ENCODE peak calls at places on chromosomes 4 and X, in four cellular contexts. M is GM12878; H is iPS-NIHi11; O is activated CD4-positive, alpha-beta T cell treated with anti-CD3 and anti-CD28 coated beads, Interleukin-2, amount 50 U/mL, for 48 hours. D is an unnamed sample.

GRCh38 chrX:15678339-15678738 is 13.7 kb upstream of the CLTRN start:
- DNase-seq in O (no peak), H (no peak), M (no peak), D (no peak)

GRCh38 chrX:64204252-64204651 is 1.3 kb downstream of the AMER1 start:
- DNase-seq in O (no peak), H (peak), M (no peak), D (no peak)

GRCh38 chr4:2733001-2733843 is 22.9 kb downstream of the TNIP2 start:
- DNase-seq in H (no peak), M (no peak), O (no peak), D (no peak)

GRCh38 chrX:108993909-108994308 is 257.5 kb upstream of the IRS4 start:
- DNase-seq in O (no peak), M (no peak), H (no peak), D (no peak)

GRCh38 chrX:134600714-134601113 is 57.6 kb downstream of the PLAC1 start:
- DNase-seq in O (no peak), H (no peak), M (no peak), D (no peak)

GRCh38 chrX:42027367-42028025 is 104.1 kb upstream of the CASK start:
- DNase-seq in O (no peak), M (peak), H (no peak), D (no peak)

GRCh38 chrX:153667931-153668396 is 5.6 kb downstream of the PNCK start:
- DNase-seq in M (peak), O (peak), H (peak), D (no peak)

GRCh38 chr4:14827111-14827510 is 175.2 kb upstream of the CPEB2 start:
- DNase-seq in H (no peak), M (no peak), O (no peak), D (no peak)

GRCh38 chrX:74705269-74705668 is 90.8 kb upstream of the RLIM start:
- DNase-seq in H (no peak), M (no peak), O (no peak), D (no peak)

GRCh38 chrX:16312761-16313623 is 145.7 kb downstream of the MAGEB17 start:
- DNase-seq in O (no peak), M (no peak), H (peak), D (peak)

GRCh38 chr4:108398326-108398725 is 222.1 kb upstream of the RPL34 start:
- DNase-seq in M (no peak), O (no peak), H (no peak), D (no peak)

GRCh38 chr4:174702974-174703478 is 126.0 kb downstream of the GLRA3 start:
- DNase-seq in O (no peak), M (no peak), H (no peak), D (no peak)

GRCh38 chr4:168719725-168720124 is 222.9 kb downstream of the PALLD start:
- DNase-seq in H (no peak), M (no peak), O (no peak), D (no peak)

GRCh38 chrX:71252221-71252620 is 1.7 kb downstream of the ZMYM3 start:
- DNase-seq in O (no peak), M (no peak), H (no peak), D (no peak)

GRCh38 chr4:17236686-17237085 is 275.2 kb downstream of the QDPR start:
- DNase-seq in O (no peak), M (no peak), H (no peak), D (no peak)